ENCODE peak calls at places on chromosome 7, in five cellular contexts. One of them, this sample, is unnamed.

GRCh38 chr7:17659126-17659525 is 281.2 kb downstream of the SNX13 start:
- DNase-seq in A549: no peak
- DNase-seq in H1: no peak
- DNase-seq in K562: no peak
- DNase-seq in HepG2: no peak
- DNase-seq in this sample: no peak

GRCh38 chr7:3028071-3028766 is 15.4 kb downstream of the CARD11 start:
- DNase-seq in A549: peak; percentile 79
- DNase-seq in H1: no peak
- DNase-seq in K562: no peak
- DNase-seq in HepG2: no peak
- DNase-seq in this sample: peak; percentile 90

GRCh38 chr7:141452911-141453310 is 98.3 kb upstream of the AGK start:
- DNase-seq in A549: no peak
- DNase-seq in H1: no peak
- DNase-seq in K562: no peak
- DNase-seq in HepG2: no peak
- DNase-seq in this sample: no peak

GRCh38 chr7:48280100-48280499 is 108.8 kb downstream of the ABCA13 start:
- DNase-seq in A549: no peak
- DNase-seq in H1: no peak
- DNase-seq in K562: no peak
- DNase-seq in HepG2: no peak
- DNase-seq in this sample: peak; percentile 5

GRCh38 chr7:86643478-86644281 is at the start of gene GRM3:
- DNase-seq in A549: no peak
- DNase-seq in H1: peak; percentile 82
- DNase-seq in K562: no peak
- DNase-seq in HepG2: no peak
- DNase-seq in this sample: no peak

GRCh38 chr7:66741706-66742053 is 1.1 kb downstream of the RABGEF1 start:
- DNase-seq in A549: peak; percentile 18
- DNase-seq in H1: no peak
- DNase-seq in K562: no peak
- DNase-seq in HepG2: no peak
- DNase-seq in this sample: no peak

GRCh38 chr7:155097338-155097737 is 27.2 kb downstream of the HTR5A start:
- DNase-seq in A549: no peak
- DNase-seq in H1: no peak
- DNase-seq in K562: no peak
- DNase-seq in HepG2: no peak
- DNase-seq in this sample: no peak

GRCh38 chr7:87038993-87039716 is 20.3 kb downstream of the ELAPOR2 start:
- DNase-seq in A549: no peak
- DNase-seq in H1: no peak
- DNase-seq in K562: no peak
- DNase-seq in HepG2: no peak
- DNase-seq in this sample: peak; percentile 20

GRCh38 chr7:51446356-51446755 is 129.7 kb upstream of the COBL start:
- DNase-seq in A549: no peak
- DNase-seq in H1: no peak
- DNase-seq in K562: no peak
- DNase-seq in HepG2: no peak
- DNase-seq in this sample: no peak

GRCh38 chr7:141697211-141697871 is 4.6 kb downstream of the DENND11 start:
- DNase-seq in A549: no peak
- DNase-seq in H1: no peak
- DNase-seq in K562: no peak
- DNase-seq in HepG2: no peak
- DNase-seq in this sample: peak; percentile 40

GRCh38 chr7:90256778-90257177 is 11.8 kb downstream of the CFAP69 start:
- DNase-seq in A549: no peak
- DNase-seq in H1: no peak
- DNase-seq in K562: no peak
- DNase-seq in HepG2: no peak
- DNase-seq in this sample: no peak

GRCh38 chr7:65438593-65438992 is 64.9 kb downstream of the ZNF92 start:
- DNase-seq in A549: no peak
- DNase-seq in H1: no peak
- DNase-seq in K562: no peak
- DNase-seq in HepG2: no peak
- DNase-seq in this sample: peak; percentile 75

GRCh38 chr7:81769891-81770818 is at the start of gene HGF:
- DNase-seq in A549: no peak
- DNase-seq in H1: no peak
- DNase-seq in K562: no peak
- DNase-seq in HepG2: no peak
- DNase-seq in this sample: peak; percentile 38

GRCh38 chr7:50363327-50364060 is 59.0 kb downstream of the IKZF1 start:
- DNase-seq in A549: no peak
- DNase-seq in H1: no peak
- DNase-seq in K562: no peak
- DNase-seq in HepG2: no peak
- DNase-seq in this sample: no peak

GRCh38 chr7:112723416-112723815 is 66.8 kb downstream of the TMEM168 start:
- DNase-seq in A549: no peak
- DNase-seq in H1: no peak
- DNase-seq in K562: no peak
- DNase-seq in HepG2: no peak
- DNase-seq in this sample: no peak

GRCh38 chr7:33793616-33794015 is 111.7 kb upstream of the BMPER start:
- DNase-seq in A549: no peak
- DNase-seq in H1: no peak
- DNase-seq in K562: no peak
- DNase-seq in HepG2: no peak
- DNase-seq in this sample: no peak

GRCh38 chr7:135326636-135327280 is 93.1 kb downstream of the STRA8 start:
- DNase-seq in A549: no peak
- DNase-seq in H1: no peak
- DNase-seq in K562: no peak
- DNase-seq in HepG2: no peak
- DNase-seq in this sample: peak; percentile 6

GRCh38 chr7:92131093-92131492 is 3.2 kb downstream of the CYP51A1 start:
- DNase-seq in A549: no peak
- DNase-seq in H1: no peak
- DNase-seq in K562: no peak
- DNase-seq in HepG2: no peak
- DNase-seq in this sample: no peak

GRCh38 chr7:50595538-50596102 is 30.4 kb upstream of the DDC start:
- DNase-seq in A549: peak; percentile 78
- DNase-seq in H1: no peak
- DNase-seq in K562: peak; percentile 44
- DNase-seq in HepG2: peak; percentile 35
- DNase-seq in this sample: peak; percentile 29

GRCh38 chr7:99362801-99363200 is 11.7 kb upstream of the ARPC1B start:
- DNase-seq in A549: no peak
- DNase-seq in H1: no peak
- DNase-seq in K562: peak; percentile 23
- DNase-seq in HepG2: no peak
- DNase-seq in this sample: no peak

GRCh38 chr7:41777894-41778596 is 75.2 kb upstream of the INHBA start:
- DNase-seq in A549: no peak
- DNase-seq in H1: no peak
- DNase-seq in K562: no peak
- DNase-seq in HepG2: no peak
- DNase-seq in this sample: no peak

GRCh38 chr7:105321754-105322455 is 66.8 kb downstream of the SRPK2 start:
- DNase-seq in A549: no peak
- DNase-seq in H1: no peak
- DNase-seq in K562: no peak
- DNase-seq in HepG2: no peak
- DNase-seq in this sample: no peak

GRCh38 chr7:44538798-44539668 is 2.1 kb downstream of the NPC1L1 start:
- DNase-seq in A549: no peak
- DNase-seq in H1: no peak
- DNase-seq in K562: peak; percentile 6
- DNase-seq in HepG2: no peak
- DNase-seq in this sample: no peak

GRCh38 chr7:32943654-32944030 is 13.6 kb upstream of the FKBP9 start:
- DNase-seq in A549: no peak
- DNase-seq in H1: no peak
- DNase-seq in K562: no peak
- DNase-seq in HepG2: no peak
- DNase-seq in this sample: no peak

GRCh38 chr7:73893342-73894101 is 32.6 kb downstream of the TMEM270 start:
- DNase-seq in A549: no peak
- DNase-seq in H1: no peak
- DNase-seq in K562: no peak
- DNase-seq in HepG2: no peak
- DNase-seq in this sample: no peak

GRCh38 chr7:3431306-3431705 is 130.3 kb downstream of the SDK1 start:
- DNase-seq in A549: no peak
- DNase-seq in H1: no peak
- DNase-seq in K562: no peak
- DNase-seq in HepG2: no peak
- DNase-seq in this sample: no peak

GRCh38 chr7:38681882-38682281 is 50.7 kb upstream of the AMPH start:
- DNase-seq in A549: no peak
- DNase-seq in H1: no peak
- DNase-seq in K562: no peak
- DNase-seq in HepG2: no peak
- DNase-seq in this sample: no peak

GRCh38 chr7:144011458-144012230 is 11.5 kb downstream of the OR6B1 start:
- DNase-seq in A549: peak; percentile 49
- DNase-seq in H1: no peak
- DNase-seq in K562: no peak
- DNase-seq in HepG2: peak; percentile 51
- DNase-seq in this sample: no peak

GRCh38 chr7:155759740-155760430 is 52.4 kb downstream of the SHH start:
- DNase-seq in A549: no peak
- DNase-seq in H1: no peak
- DNase-seq in K562: no peak
- DNase-seq in HepG2: no peak
- DNase-seq in this sample: no peak

GRCh38 chr7:158138329-158138597 is 449.4 kb downstream of the PTPRN2 start:
- DNase-seq in A549: no peak
- DNase-seq in H1: no peak
- DNase-seq in K562: no peak
- DNase-seq in HepG2: no peak
- DNase-seq in this sample: no peak

GRCh38 chr7:129047761-129048160 is 7.2 kb downstream of the TNPO3 start:
- DNase-seq in A549: no peak
- DNase-seq in H1: no peak
- DNase-seq in K562: no peak
- DNase-seq in HepG2: no peak
- DNase-seq in this sample: no peak

GRCh38 chr7:73864981-73865711 is 4.2 kb downstream of the TMEM270 start:
- DNase-seq in A549: no peak
- DNase-seq in H1: no peak
- DNase-seq in K562: no peak
- DNase-seq in HepG2: no peak
- DNase-seq in this sample: no peak

GRCh38 chr7:42237162-42237821 is at the start of gene GLI3:
- DNase-seq in A549: peak; percentile 13
- DNase-seq in H1: peak; percentile 91
- DNase-seq in K562: peak; percentile 66
- DNase-seq in HepG2: no peak
- DNase-seq in this sample: peak; percentile 90

GRCh38 chr7:2063562-2064360 is 169.0 kb downstream of the MAD1L1 start:
- DNase-seq in A549: peak; percentile 11
- DNase-seq in H1: no peak
- DNase-seq in K562: no peak
- DNase-seq in HepG2: no peak
- DNase-seq in this sample: peak; percentile 43

GRCh38 chr7:131529617-131530016 is 26.8 kb downstream of the PODXL start:
- DNase-seq in A549: no peak
- DNase-seq in H1: no peak
- DNase-seq in K562: no peak
- DNase-seq in HepG2: no peak
- DNase-seq in this sample: no peak

GRCh38 chr7:107609861-107610260 is 29.8 kb downstream of the BCAP29 start:
- DNase-seq in A549: no peak
- DNase-seq in H1: no peak
- DNase-seq in K562: no peak
- DNase-seq in HepG2: no peak
- DNase-seq in this sample: peak; percentile 79
- TF ChIP-seq MAX in A549: no peak
- TF ChIP-seq MAX in H1: no peak
- TF ChIP-seq MAX in K562: no peak
- TF ChIP-seq MAX in HepG2: no peak
- TF ChIP-seq MAX in this sample: no peak

GRCh38 chr7:20509892-20510645 is 105.4 kb upstream of the ABCB5 start:
- DNase-seq in A549: no peak
- DNase-seq in H1: no peak
- DNase-seq in K562: no peak
- DNase-seq in HepG2: no peak
- DNase-seq in this sample: no peak

GRCh38 chr7:20519641-20520040 is 95.8 kb upstream of the ABCB5 start:
- DNase-seq in A549: no peak
- DNase-seq in H1: no peak
- DNase-seq in K562: no peak
- DNase-seq in HepG2: no peak
- DNase-seq in this sample: peak; percentile 48

GRCh38 chr7:20513341-20513740 is 102.1 kb upstream of the ABCB5 start:
- DNase-seq in A549: no peak
- DNase-seq in H1: no peak
- DNase-seq in K562: no peak
- DNase-seq in HepG2: no peak
- DNase-seq in this sample: no peak

GRCh38 chr7:20514364-20514763 is 101.1 kb upstream of the ABCB5 start:
- DNase-seq in A549: no peak
- DNase-seq in H1: no peak
- DNase-seq in K562: no peak
- DNase-seq in HepG2: no peak
- DNase-seq in this sample: peak; percentile 98

DNA sequence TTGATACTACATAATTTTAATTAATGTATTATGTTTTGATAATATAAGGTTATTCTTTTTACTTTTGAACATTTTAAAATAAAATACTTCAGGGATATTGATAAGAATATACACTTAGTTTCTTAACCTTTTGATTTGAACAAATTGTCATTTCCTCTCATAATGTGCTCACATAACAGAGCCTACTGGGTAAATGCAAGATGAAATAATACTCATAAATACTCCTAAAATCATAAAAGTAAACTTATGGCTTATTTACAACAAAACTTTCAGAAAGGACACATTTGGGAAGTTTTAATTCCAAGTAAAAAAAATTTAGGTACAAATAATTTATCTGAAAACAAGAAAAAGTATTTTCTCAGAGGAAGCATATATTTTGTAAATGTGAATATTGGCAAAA is 101.6 kb upstream of the ABCB5 start:
- DNase-seq in A549: no peak
- DNase-seq in H1: no peak
- DNase-seq in K562: no peak
- DNase-seq in HepG2: no peak
- DNase-seq in this sample: no peak
- H3K4me2 ChIP-seq in A549: no peak overlapping the region
- H3K4me2 ChIP-seq in H1: no peak overlapping the region
- H3K4me2 ChIP-seq in K562: no peak overlapping the region
- H3K4me2 ChIP-seq in HepG2: no peak overlapping the region
- H3K4me2 ChIP-seq in this sample: peak overlapping the region; percentile 78

GRCh38 chr7:46786221-46786951 is 795.5 kb downstream of the TNS3 start:
- DNase-seq in A549: peak; percentile 33
- DNase-seq in H1: no peak
- DNase-seq in K562: no peak
- DNase-seq in HepG2: no peak
- DNase-seq in this sample: no peak
- TF ChIP-seq JUN in A549: no peak
- TF ChIP-seq JUN in H1: no peak
- TF ChIP-seq JUN in K562: no peak
- TF ChIP-seq JUN in HepG2: no peak
- TF ChIP-seq JUN in this sample: no peak

GRCh38 chr7:26237035-26237807 is 35.7 kb downstream of the CBX3 start:
- DNase-seq in A549: no peak
- DNase-seq in H1: no peak
- DNase-seq in K562: no peak
- DNase-seq in HepG2: no peak
- DNase-seq in this sample: no peak
- TF ChIP-seq MAX in A549: no peak
- TF ChIP-seq MAX in H1: no peak
- TF ChIP-seq MAX in K562: no peak
- TF ChIP-seq MAX in HepG2: no peak
- TF ChIP-seq MAX in this sample: no peak

This sample was measured in endothelial cell of umbilical vein.